ENCODE peak calls at places on chromosomes 3 and 15, in ten cellular contexts. One of them, this sample, is unnamed.
A peak's percentile ranks its signal among the peaks of the same experiment; 100 is the strongest.

GRCh38 chr3:164683516-164683915 is 394.8 kb downstream of the SI start:
- DNase-seq in A549: no peak
- DNase-seq in HepG2: no peak
- DNase-seq in endothelial cell of umbilical vein: no peak
- DNase-seq in WTC11: no peak
- DNase-seq in H1: no peak
- DNase-seq in K562: no peak
- DNase-seq in GM12878: no peak
- DNase-seq in SK-N-SH: no peak
- DNase-seq in HCT116: no peak
- DNase-seq in this sample: no peak

GRCh38 chr3:58994746-58995330 is 55.0 kb downstream of the CFAP20DC start:
- DNase-seq in K562: peak; percentile 48
- DNase-seq in H1: peak; percentile 5
- DNase-seq in HepG2: peak; percentile 39
- DNase-seq in endothelial cell of umbilical vein: peak; percentile 60
- DNase-seq in A549: peak; percentile 41
- DNase-seq in HCT116: peak; percentile 60
- DNase-seq in SK-N-SH: peak; percentile 52
- DNase-seq in GM12878: peak; percentile 23
- DNase-seq in WTC11: peak; percentile 30
- DNase-seq in this sample: peak; percentile 51

GRCh38 chr3:117059054-117059989 is 349.7 kb downstream of the TUSC7 start:
- DNase-seq in HCT116: peak; percentile 6
- DNase-seq in SK-N-SH: peak; percentile 37
- DNase-seq in A549: peak; percentile 3
- DNase-seq in HepG2: peak; percentile 10
- DNase-seq in H1: no peak
- DNase-seq in WTC11: no peak
- DNase-seq in endothelial cell of umbilical vein: peak; percentile 22
- DNase-seq in K562: no peak
- DNase-seq in GM12878: no peak
- DNase-seq in this sample: peak; percentile 8

GRCh38 chr3:185400340-185400667 is 37.4 kb downstream of the MAP3K13 start:
- DNase-seq in K562: no peak
- DNase-seq in endothelial cell of umbilical vein: no peak
- DNase-seq in WTC11: no peak
- DNase-seq in SK-N-SH: no peak
- DNase-seq in GM12878: no peak
- DNase-seq in H1: no peak
- DNase-seq in HepG2: no peak
- DNase-seq in HCT116: no peak
- DNase-seq in A549: no peak
- DNase-seq in this sample: no peak

GRCh38 chr3:125137432-125138033 is 75.0 kb downstream of the SLC12A8 start:
- DNase-seq in K562: no peak
- DNase-seq in endothelial cell of umbilical vein: no peak
- DNase-seq in H1: no peak
- DNase-seq in HepG2: no peak
- DNase-seq in WTC11: no peak
- DNase-seq in SK-N-SH: no peak
- DNase-seq in HCT116: no peak
- DNase-seq in A549: peak; percentile 32
- DNase-seq in GM12878: no peak
- DNase-seq in this sample: no peak

GRCh38 chr3:126399756-126400155 is 5.0 kb downstream of the CFAP100 start:
- DNase-seq in A549: no peak
- DNase-seq in SK-N-SH: no peak
- DNase-seq in HepG2: no peak
- DNase-seq in HCT116: no peak
- DNase-seq in GM12878: no peak
- DNase-seq in H1: no peak
- DNase-seq in WTC11: no peak
- DNase-seq in endothelial cell of umbilical vein: no peak
- DNase-seq in K562: no peak
- DNase-seq in this sample: no peak

GRCh38 chr3:190252080-190252479 is 70.2 kb downstream of the CLDN1 start:
- DNase-seq in endothelial cell of umbilical vein: no peak
- DNase-seq in HepG2: no peak
- DNase-seq in WTC11: no peak
- DNase-seq in HCT116: no peak
- DNase-seq in H1: no peak
- DNase-seq in A549: no peak
- DNase-seq in GM12878: no peak
- DNase-seq in K562: no peak
- DNase-seq in SK-N-SH: no peak
- DNase-seq in this sample: peak; percentile 46

GRCh38 chr15:68694111-68694510 is 115.3 kb downstream of the CORO2B start:
- DNase-seq in WTC11: no peak
- DNase-seq in HepG2: no peak
- DNase-seq in H1: no peak
- DNase-seq in SK-N-SH: no peak
- DNase-seq in GM12878: no peak
- DNase-seq in endothelial cell of umbilical vein: no peak
- DNase-seq in HCT116: no peak
- DNase-seq in A549: no peak
- DNase-seq in K562: no peak
- DNase-seq in this sample: no peak

GRCh38 chr15:61974759-61975158 is 85.5 kb downstream of the VPS13C start:
- DNase-seq in WTC11: no peak
- DNase-seq in endothelial cell of umbilical vein: peak; percentile 8
- DNase-seq in A549: no peak
- DNase-seq in HCT116: peak; percentile 8
- DNase-seq in SK-N-SH: no peak
- DNase-seq in HepG2: no peak
- DNase-seq in K562: no peak
- DNase-seq in H1: no peak
- DNase-seq in GM12878: no peak
- DNase-seq in this sample: no peak

GRCh38 chr3:78857494-78858111 is 910.2 kb downstream of the ROBO1 start:
- DNase-seq in HepG2: no peak
- DNase-seq in HCT116: no peak
- DNase-seq in SK-N-SH: no peak
- DNase-seq in endothelial cell of umbilical vein: no peak
- DNase-seq in H1: no peak
- DNase-seq in A549: no peak
- DNase-seq in K562: no peak
- DNase-seq in GM12878: no peak
- DNase-seq in WTC11: no peak
- DNase-seq in this sample: no peak

GRCh38 chr3:120425877-120426276 is 24.9 kb downstream of the FSTL1 start:
- DNase-seq in HCT116: no peak
- DNase-seq in GM12878: no peak
- DNase-seq in endothelial cell of umbilical vein: peak; percentile 78
- DNase-seq in WTC11: no peak
- DNase-seq in H1: no peak
- DNase-seq in HepG2: no peak
- DNase-seq in SK-N-SH: peak; percentile 26
- DNase-seq in K562: no peak
- DNase-seq in A549: no peak
- DNase-seq in this sample: no peak
- TF ChIP-seq MAX in HCT116: no peak
- TF ChIP-seq MAX in GM12878: no peak
- TF ChIP-seq MAX in endothelial cell of umbilical vein: no peak
- TF ChIP-seq MAX in WTC11: no peak
- TF ChIP-seq MAX in H1: no peak
- TF ChIP-seq MAX in HepG2: no peak
- TF ChIP-seq MAX in SK-N-SH: peak; percentile 56
- TF ChIP-seq MAX in K562: no peak
- TF ChIP-seq MAX in A549: no peak
- TF ChIP-seq MAX in this sample: no peak

GRCh38 chr15:47409038-47409437 is 308.3 kb upstream of the SEMA6D start:
- DNase-seq in K562: no peak
- DNase-seq in H1: no peak
- DNase-seq in HCT116: no peak
- DNase-seq in GM12878: no peak
- DNase-seq in HepG2: no peak
- DNase-seq in SK-N-SH: no peak
- DNase-seq in WTC11: no peak
- DNase-seq in A549: no peak
- DNase-seq in endothelial cell of umbilical vein: no peak
- DNase-seq in this sample: no peak

GRCh38 chr15:47407692-47408091 is 309.6 kb upstream of the SEMA6D start:
- DNase-seq in SK-N-SH: no peak
- DNase-seq in K562: no peak
- DNase-seq in endothelial cell of umbilical vein: no peak
- DNase-seq in WTC11: peak; percentile 58
- DNase-seq in HepG2: no peak
- DNase-seq in GM12878: no peak
- DNase-seq in HCT116: no peak
- DNase-seq in A549: no peak
- DNase-seq in H1: peak; percentile 10
- DNase-seq in this sample: no peak

GRCh38 chr15:47402829-47403228 is 314.5 kb upstream of the SEMA6D start:
- DNase-seq in H1: no peak
- DNase-seq in HCT116: no peak
- DNase-seq in endothelial cell of umbilical vein: no peak
- DNase-seq in A549: no peak
- DNase-seq in SK-N-SH: no peak
- DNase-seq in HepG2: no peak
- DNase-seq in GM12878: no peak
- DNase-seq in K562: no peak
- DNase-seq in WTC11: no peak
- DNase-seq in this sample: no peak

GRCh38 chr15:47404877-47405276 is 312.4 kb upstream of the SEMA6D start:
- DNase-seq in HCT116: no peak
- DNase-seq in K562: no peak
- DNase-seq in WTC11: no peak
- DNase-seq in A549: no peak
- DNase-seq in endothelial cell of umbilical vein: no peak
- DNase-seq in H1: no peak
- DNase-seq in GM12878: no peak
- DNase-seq in SK-N-SH: no peak
- DNase-seq in HepG2: no peak
- DNase-seq in this sample: no peak

DNA sequence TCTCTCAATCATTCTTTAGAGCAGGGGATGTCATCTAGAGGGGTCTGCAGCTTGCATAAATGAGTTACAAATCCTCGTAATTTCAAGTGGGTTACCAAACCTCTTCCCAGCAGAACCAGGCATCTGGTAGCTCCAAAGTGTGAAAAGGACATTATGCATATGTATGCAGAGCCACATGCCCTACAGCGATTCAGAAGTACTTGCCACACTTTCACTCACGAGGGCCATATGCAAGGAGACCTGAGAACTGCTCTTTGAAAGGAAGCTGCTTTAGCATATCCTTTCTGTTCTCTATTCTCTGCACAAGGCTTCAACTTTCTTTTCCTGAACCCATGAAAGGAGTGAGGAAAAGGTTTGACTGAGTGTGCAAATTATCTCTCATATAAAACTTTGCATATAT is 311.5 kb upstream of the SEMA6D start:
- DNase-seq in endothelial cell of umbilical vein: no peak
- DNase-seq in WTC11: no peak
- DNase-seq in GM12878: no peak
- DNase-seq in K562: no peak
- DNase-seq in A549: no peak
- DNase-seq in HepG2: no peak
- DNase-seq in HCT116: no peak
- DNase-seq in H1: no peak
- DNase-seq in SK-N-SH: no peak
- DNase-seq in this sample: no peak
- TF ChIP-seq MAX in endothelial cell of umbilical vein: no peak
- TF ChIP-seq MAX in WTC11: peak; percentile 75
- TF ChIP-seq MAX in GM12878: no peak
- TF ChIP-seq MAX in K562: no peak
- TF ChIP-seq MAX in A549: no peak
- TF ChIP-seq MAX in HepG2: no peak
- TF ChIP-seq MAX in HCT116: no peak
- TF ChIP-seq MAX in H1: peak; percentile 88
- TF ChIP-seq MAX in SK-N-SH: no peak
- TF ChIP-seq MAX in this sample: no peak

GRCh38 chr3:172124271-172124670 is 84.9 kb downstream of the FNDC3B start:
- DNase-seq in endothelial cell of umbilical vein: no peak
- DNase-seq in HCT116: no peak
- DNase-seq in GM12878: no peak
- DNase-seq in SK-N-SH: no peak
- DNase-seq in A549: no peak
- DNase-seq in H1: no peak
- DNase-seq in WTC11: no peak
- DNase-seq in HepG2: no peak
- DNase-seq in K562: no peak
- DNase-seq in this sample: no peak

GRCh38 chr3:172127141-172127540 is 87.8 kb downstream of the FNDC3B start:
- DNase-seq in SK-N-SH: no peak
- DNase-seq in HepG2: no peak
- DNase-seq in WTC11: no peak
- DNase-seq in K562: no peak
- DNase-seq in H1: no peak
- DNase-seq in A549: no peak
- DNase-seq in GM12878: no peak
- DNase-seq in HCT116: no peak
- DNase-seq in endothelial cell of umbilical vein: no peak
- DNase-seq in this sample: no peak

GRCh38 chr3:172125963-172126403 is 86.6 kb downstream of the FNDC3B start:
- DNase-seq in SK-N-SH: no peak
- DNase-seq in WTC11: no peak
- DNase-seq in GM12878: no peak
- DNase-seq in endothelial cell of umbilical vein: peak; percentile 56
- DNase-seq in H1: no peak
- DNase-seq in HCT116: no peak
- DNase-seq in K562: no peak
- DNase-seq in HepG2: no peak
- DNase-seq in A549: no peak
- DNase-seq in this sample: no peak

GRCh38 chr3:172126741-172127140 is 87.4 kb downstream of the FNDC3B start:
- DNase-seq in K562: no peak
- DNase-seq in SK-N-SH: no peak
- DNase-seq in GM12878: no peak
- DNase-seq in HCT116: no peak
- DNase-seq in A549: no peak
- DNase-seq in WTC11: no peak
- DNase-seq in H1: no peak
- DNase-seq in HepG2: no peak
- DNase-seq in endothelial cell of umbilical vein: no peak
- DNase-seq in this sample: no peak

DNA sequence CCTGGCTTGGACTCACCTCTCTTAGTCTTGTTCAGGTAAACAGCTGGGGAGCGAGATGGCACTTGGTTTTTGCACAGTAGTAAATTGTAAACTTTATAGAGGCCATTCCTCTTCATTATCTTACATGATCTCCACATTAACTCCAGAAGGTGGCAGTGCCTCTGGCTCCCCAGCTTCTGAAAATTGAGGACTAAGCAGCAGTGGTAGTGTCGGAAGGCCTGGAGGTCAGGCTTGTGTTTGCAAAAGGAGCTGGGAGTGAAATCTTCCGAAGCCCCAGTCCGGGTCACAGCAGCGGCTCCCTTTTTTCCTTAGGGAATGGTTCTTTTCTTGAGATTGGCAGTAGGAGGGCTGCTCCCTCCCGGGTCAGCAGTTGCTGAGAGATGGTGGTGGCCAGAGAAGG is 85.7 kb downstream of the FNDC3B start:
- DNase-seq in H1: no peak
- DNase-seq in WTC11: no peak
- DNase-seq in HCT116: no peak
- DNase-seq in SK-N-SH: no peak
- DNase-seq in endothelial cell of umbilical vein: no peak
- DNase-seq in A549: no peak
- DNase-seq in K562: no peak
- DNase-seq in HepG2: no peak
- DNase-seq in GM12878: no peak
- DNase-seq in this sample: no peak
- TF ChIP-seq MAX in H1: no peak
- TF ChIP-seq MAX in WTC11: no peak
- TF ChIP-seq MAX in HCT116: no peak
- TF ChIP-seq MAX in SK-N-SH: no peak
- TF ChIP-seq MAX in endothelial cell of umbilical vein: no peak
- TF ChIP-seq MAX in A549: no peak
- TF ChIP-seq MAX in K562: no peak
- TF ChIP-seq MAX in HepG2: no peak
- TF ChIP-seq MAX in GM12878: no peak
- TF ChIP-seq MAX in this sample: no peak

GRCh38 chr3:119497824-119498187 is 541 bp upstream of the TIMMDC1 start:
- DNase-seq in WTC11: no peak
- DNase-seq in SK-N-SH: no peak
- DNase-seq in GM12878: no peak
- DNase-seq in A549: peak; percentile 22
- DNase-seq in HCT116: no peak
- DNase-seq in endothelial cell of umbilical vein: peak; percentile 44
- DNase-seq in H1: no peak
- DNase-seq in HepG2: peak; percentile 20
- DNase-seq in K562: peak; percentile 11
- DNase-seq in this sample: peak; percentile 35
- TF ChIP-seq MAX in WTC11: no peak
- TF ChIP-seq MAX in SK-N-SH: no peak
- TF ChIP-seq MAX in GM12878: no peak
- TF ChIP-seq MAX in A549: no peak
- TF ChIP-seq MAX in HCT116: no peak
- TF ChIP-seq MAX in endothelial cell of umbilical vein: no peak
- TF ChIP-seq MAX in H1: no peak
- TF ChIP-seq MAX in HepG2: no peak
- TF ChIP-seq MAX in K562: no peak
- TF ChIP-seq MAX in this sample: no peak

This sample was measured in NB4.